ENCODE peak calls at places on chromosomes 2 and 18, in six cellular contexts. O is uterus, K is fibroblast of pulmonary artery, E is left ventricle myocardium inferior, G is nephron progenitor cell, S is sigmoid colon. T is an unnamed sample.
A peak's percentile ranks its signal among the peaks of the same experiment; 100 is the strongest.

GRCh38 chr2:108267117-108267516 is 21.6 kb upstream of the SULT1C2 start:
- DNase-seq in S (no peak), O (peak; percentile 24), K (peak; percentile 56), G (no peak), E (no peak), T (no peak)

GRCh38 chr2:144133881-144134280 is 386.0 kb downstream of the ZEB2 start:
- DNase-seq in O (no peak), K (no peak), G (no peak), E (no peak), S (no peak), T (no peak)

GRCh38 chr2:73238976-73239375 is 4.9 kb downstream of the CCT7 start:
- DNase-seq in E (no peak), K (no peak), G (no peak), O (no peak), S (no peak), T (no peak)

GRCh38 chr2:28664120-28664842 is 87.3 kb upstream of the PPP1CB start:
- DNase-seq in S (peak; percentile 89), K (peak; percentile 73), E (peak; percentile 36), O (peak; percentile 85), G (peak; percentile 35), T (no peak)

GRCh38 chr18:75422341-75422910 is 5.1 kb downstream of the SMIM21 start:
- DNase-seq in K (peak; percentile 12), S (no peak), G (no peak), O (no peak), E (no peak), T (no peak)

GRCh38 chr2:227789803-227790202 is 23.8 kb upstream of the CCL20 start:
- DNase-seq in G (no peak), E (no peak), S (no peak), K (no peak), O (no peak), T (no peak)

GRCh38 chr2:172445851-172446250 is 18.5 kb downstream of the ITGA6 start:
- DNase-seq in K (no peak), G (no peak), O (no peak), S (no peak), E (no peak), T (no peak)

GRCh38 chr18:8654482-8655451 is 45.5 kb downstream of the RAB12 start:
- DNase-seq in E (no peak), O (no peak), K (peak; percentile 49), S (no peak), G (no peak), T (no peak)

GRCh38 chr2:224968051-224968450 is 74.2 kb downstream of the DOCK10 start:
- DNase-seq in O (no peak), E (no peak), S (no peak), K (peak; percentile 9), G (no peak), T (no peak)

GRCh38 chr2:116747103-116747502 is 1067.4 kb upstream of the DDX18 start:
- DNase-seq in S (no peak), G (no peak), O (no peak), E (no peak), K (no peak), T (no peak)

GRCh38 chr2:218332920-218333645 is 23.6 kb upstream of the CATIP start:
- DNase-seq in S (no peak), K (peak; percentile 29), E (no peak), G (no peak), O (no peak), T (no peak)

GRCh38 chr18:12766986-12767433 is 64.2 kb downstream of the PSMG2 start:
- DNase-seq in E (no peak), K (no peak), S (no peak), O (no peak), G (peak; percentile 62), T (no peak)

GRCh38 chr2:43312751-43313641 is 86.6 kb upstream of the ZFP36L2 start:
- DNase-seq in S (no peak), G (peak; percentile 11), E (no peak), K (no peak), O (no peak), T (no peak)

GRCh38 chr2:112622528-112622849 is 23.2 kb upstream of the SLC20A1 start:
- DNase-seq in S (peak; percentile 50), O (no peak), K (peak; percentile 92), G (no peak), E (no peak), T (no peak)

GRCh38 chr2:138228101-138228500 is 263.8 kb downstream of the HNMT start:
- DNase-seq in K (no peak), G (no peak), O (no peak), E (no peak), S (no peak), T (no peak)

GRCh38 chr18:50624981-50625380 is 65.1 kb downstream of the MAPK4 start:
- DNase-seq in E (no peak), O (no peak), K (no peak), G (no peak), S (no peak), T (no peak)

GRCh38 chr2:9806298-9806610 is 37.0 kb upstream of the TAF1B start:
- DNase-seq in S (no peak), O (no peak), E (no peak), G (no peak), K (no peak), T (no peak)

GRCh38 chr18:58871514-58872490 is 7.1 kb downstream of the ZNF532 start:
- DNase-seq in O (no peak), S (peak; percentile 12), G (no peak), K (no peak), E (no peak), T (no peak)

DNA sequence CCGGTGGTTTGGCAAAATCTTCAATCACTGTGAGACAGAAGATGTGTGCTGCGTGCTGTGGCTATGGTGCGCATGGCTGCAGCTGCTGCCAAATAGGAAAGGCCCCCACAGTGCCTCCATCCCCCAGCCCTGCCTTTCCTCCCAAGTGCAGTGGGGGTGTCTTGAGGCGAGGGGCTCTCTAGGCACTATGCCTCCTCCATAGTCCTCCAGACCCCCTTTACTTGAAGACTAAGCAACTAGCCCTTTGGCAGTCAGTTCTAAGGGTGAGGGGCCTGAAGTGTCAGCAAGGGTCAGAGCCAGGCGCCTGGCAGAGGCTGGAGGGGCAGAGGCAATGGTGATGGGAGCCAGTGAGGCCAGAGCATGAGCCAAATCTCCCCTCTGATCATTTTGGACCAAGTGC is 13.6 kb upstream of the TMEM185B start:
- DNase-seq in E (no peak), O (no peak), K (no peak), G (no peak), S (no peak), T (no peak)
- TF ChIP-seq CTCF in E (no peak), O (no peak), K (no peak), G (no peak), S (no peak), T (no peak)

GRCh38 chr2:80259292-80259691 is 45.3 kb downstream of the LRRTM1 start:
- DNase-seq in K (no peak), G (no peak), E (no peak), O (no peak), S (no peak), T (no peak)

GRCh38 chr2:80252294-80252986 is 52.1 kb downstream of the LRRTM1 start:
- DNase-seq in S (no peak), K (no peak), O (no peak), E (no peak), G (no peak), T (no peak)

GRCh38 chr2:80258793-80259192 is 45.8 kb downstream of the LRRTM1 start:
- DNase-seq in E (no peak), S (no peak), K (no peak), O (no peak), G (no peak), T (no peak)

GRCh38 chr2:80258321-80258720 is 46.2 kb downstream of the LRRTM1 start:
- DNase-seq in O (no peak), E (no peak), G (no peak), S (no peak), K (no peak), T (no peak)

DNA sequence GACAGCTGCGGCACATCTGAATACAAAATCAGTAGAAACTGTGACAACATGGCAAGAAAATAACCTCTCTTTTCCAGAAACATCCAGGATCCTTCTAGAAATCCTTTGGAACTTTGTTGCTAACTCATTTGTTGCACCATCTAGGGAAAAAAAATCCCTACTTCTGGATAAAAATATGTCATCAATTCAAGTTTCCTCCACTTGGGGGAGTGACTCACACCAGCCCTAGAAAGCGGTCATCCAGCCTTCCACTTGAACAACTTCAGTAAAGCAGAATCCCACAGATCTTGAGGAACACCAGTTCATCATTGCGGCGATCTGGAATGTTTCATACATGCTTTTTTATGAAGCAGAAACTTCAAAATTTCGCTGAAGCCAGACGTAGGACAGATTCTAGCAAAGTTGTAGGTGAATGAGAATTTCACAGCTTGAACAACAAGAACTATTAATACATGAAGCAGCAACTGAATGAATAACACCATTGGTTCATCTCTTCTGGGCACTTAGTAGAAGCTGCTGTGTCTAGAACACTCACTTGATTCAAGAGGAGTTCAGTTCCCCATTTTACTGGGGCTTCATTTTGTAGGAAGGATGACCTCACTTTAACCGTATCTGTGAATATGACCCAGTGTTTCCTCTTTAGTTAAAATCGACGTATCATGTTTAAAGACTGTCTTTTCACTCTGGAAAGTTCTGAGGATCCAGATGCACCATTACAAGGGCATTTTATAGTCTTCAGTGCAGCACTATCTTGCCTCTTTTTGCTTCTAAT is 48.0 kb downstream of the LRRTM1 start:
- DNase-seq in G (peak; percentile 6), S (no peak), O (no peak), K (peak; percentile 35), E (no peak), T (no peak)
- TF ChIP-seq CTCF in G (peak; percentile 30), S (no peak), O (no peak), K (peak; percentile 31), E (peak; percentile 30), T (peak; percentile 46)

DNA sequence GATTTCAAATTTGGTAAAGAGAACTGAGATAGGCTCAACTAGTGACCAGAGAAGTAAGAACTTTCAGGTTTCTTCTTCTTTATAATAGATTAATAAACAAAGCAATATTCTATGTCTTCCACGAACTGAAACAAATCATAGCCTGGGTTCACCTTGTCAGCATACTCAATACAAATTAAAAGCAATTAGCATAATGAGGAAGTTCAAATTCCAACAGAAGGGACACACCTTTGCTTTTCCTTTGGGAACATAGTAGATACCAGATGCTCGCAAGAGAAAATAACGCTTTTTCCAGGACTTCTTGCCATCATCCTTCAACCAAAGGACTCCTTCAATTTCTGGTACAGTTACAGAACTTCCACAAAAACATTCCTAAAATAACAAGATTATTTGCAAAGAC is 79.9 kb downstream of the RAPH1 start:
- DNase-seq in K (no peak), E (no peak), O (no peak), S (no peak), G (no peak), T (no peak)
- TF ChIP-seq CTCF in K (no peak), E (no peak), O (no peak), S (no peak), G (no peak), T (no peak)

DNA sequence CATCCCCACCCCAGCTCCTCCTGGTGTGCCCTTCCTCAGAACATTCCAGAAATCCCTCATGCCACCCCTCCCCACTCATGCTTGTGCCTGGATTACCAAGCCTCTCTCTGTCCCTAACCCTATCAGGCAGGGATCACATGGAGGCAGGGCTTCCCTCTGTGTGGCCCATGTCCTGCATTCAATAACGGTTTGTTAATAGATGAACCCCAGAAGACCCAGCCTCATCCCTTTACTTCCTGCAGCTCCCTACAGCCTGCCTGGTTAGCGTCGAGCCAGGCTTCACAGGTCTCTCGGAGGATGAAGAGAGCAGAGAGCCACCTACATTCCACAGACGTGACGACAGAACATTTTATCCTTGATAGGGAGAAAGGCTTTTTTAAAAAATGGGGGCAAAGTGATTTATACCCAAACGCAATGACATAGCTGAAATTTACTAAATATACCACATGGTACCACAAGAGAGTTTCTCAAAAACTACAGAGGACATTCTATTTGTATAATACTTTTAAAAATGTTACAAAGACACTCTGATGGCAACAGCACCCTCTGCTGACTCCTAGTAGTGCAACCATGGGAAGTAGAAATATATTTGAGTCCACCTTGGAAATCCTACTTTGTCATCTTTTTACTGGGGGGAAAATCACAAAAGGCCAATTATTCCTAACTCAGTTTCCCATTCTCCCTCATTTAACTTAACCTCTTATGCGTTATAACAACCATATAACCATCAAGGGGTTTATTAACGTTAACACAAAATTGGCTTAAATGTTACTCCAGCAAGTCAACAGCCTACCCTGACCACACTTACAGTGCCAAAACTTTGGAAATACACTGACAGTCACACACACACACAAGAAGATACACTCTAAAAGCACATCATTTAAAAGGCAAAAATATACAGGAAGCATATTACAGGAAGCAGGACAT is 30.7 kb downstream of the FBXO15 start:
- DNase-seq in O (no peak), E (no peak), S (no peak), G (peak; percentile 10), K (peak; percentile 66), T (no peak)
- TF ChIP-seq CTCF in O (no peak), E (peak; percentile 67), S (no peak), G (peak; percentile 73), K (peak; percentile 81), T (peak; percentile 83)